ENCODE peak calls at places on chromosomes 2 and 18, in ten cellular contexts. H is CD8-positive, alpha-beta memory T cell; J is DMS153; D is stimulated activated CD8-positive, alpha-beta memory T cell treated with anti-CD3 and anti-CD28 coated beads, Interleukin-7, amount 100 ng/mL, for 1 hour; M is skeletal muscle cell; O is NCI-H187 treated with DMSO at 0.1 percent for 48 hours; B is astrocyte of the cerebellum; N is mucosa of gallbladder; E is activated CD4-positive, alpha-beta T cell treated with anti-CD3 and anti-CD28 coated beads, Interleukin-2, amount 50 U/mL, for 1 hour; U is GM10248. P is an unnamed sample.
A peak's percentile ranks its signal among the peaks of the same experiment; 100 is the strongest.

GRCh38 chr18:34039194-34039593 is 185.5 kb downstream of the NOL4 start:
- DNase-seq in H (no peak), J (no peak), D (no peak), M (no peak), O (no peak), B (peak; percentile 12), N (no peak), E (no peak), U (no peak), P (peak; percentile 21)

GRCh38 chr2:29627366-29627765 is 294.0 kb downstream of the ALK start:
- DNase-seq in H (no peak), J (no peak), D (no peak), M (peak; percentile 78), O (no peak), B (peak; percentile 82), N (no peak), E (no peak), U (no peak), P (no peak)

GRCh38 chr2:170505631-170506270 is 209.4 kb upstream of the SP5 start:
- DNase-seq in H (no peak), J (no peak), D (no peak), M (no peak), O (no peak), B (no peak), N (peak; percentile 48), E (no peak), U (no peak), P (no peak)

GRCh38 chr2:11761259-11761658 is 14.8 kb downstream of the LPIN1 start:
- DNase-seq in H (no peak), J (peak; percentile 14), D (no peak), M (no peak), O (peak; percentile 48), B (no peak), N (no peak), E (no peak), U (no peak), P (no peak)

GRCh38 chr2:225765845-225766244 is 366.3 kb downstream of the NYAP2 start:
- DNase-seq in H (no peak), J (no peak), D (no peak), M (no peak), O (no peak), B (no peak), N (no peak), E (no peak), U (no peak), P (no peak)

GRCh38 chr2:160970052-160970846 is 190.0 kb upstream of the TANK start:
- DNase-seq in H (no peak), J (peak; percentile 33), D (no peak), M (peak; percentile 37), O (no peak), B (peak; percentile 82), N (peak; percentile 38), E (no peak), U (no peak), P (no peak)

GRCh38 chr2:42128731-42129486 is 40.2 kb upstream of the EML4 start:
- DNase-seq in H (no peak), J (peak; percentile 25), D (no peak), M (peak; percentile 90), O (no peak), B (no peak), N (no peak), E (no peak), U (peak; percentile 21), P (no peak)

GRCh38 chr2:217297096-217297495 is 437.2 kb upstream of the TNP1 start:
- DNase-seq in H (no peak), J (no peak), D (no peak), M (no peak), O (no peak), B (no peak), N (no peak), E (no peak), U (no peak), P (no peak)

GRCh38 chr2:105179469-105180372 is 61.8 kb upstream of the GPR45 start:
- DNase-seq in H (no peak), J (peak; percentile 83), D (no peak), M (peak; percentile 24), O (no peak), B (peak; percentile 84), N (peak; percentile 74), E (no peak), U (peak; percentile 41), P (no peak)

GRCh38 chr2:64678771-64679615 is 25.3 kb upstream of the SERTAD2 start:
- DNase-seq in H (no peak), J (no peak), D (no peak), M (no peak), O (no peak), B (no peak), N (no peak), E (no peak), U (no peak), P (no peak)

GRCh38 chr2:222483513-222484039 is 59.2 kb downstream of the SGPP2 start:
- DNase-seq in H (no peak), J (peak; percentile 12), D (no peak), M (no peak), O (no peak), B (no peak), N (no peak), E (no peak), U (no peak), P (no peak)

GRCh38 chr18:24894880-24895279 is 434.4 kb downstream of the HRH4 start:
- DNase-seq in H (no peak), J (no peak), D (no peak), M (no peak), O (no peak), B (no peak), N (no peak), E (no peak), U (no peak), P (no peak)

GRCh38 chr2:16154061-16154460 is 213.7 kb downstream of the MYCN start:
- DNase-seq in H (no peak), J (no peak), D (no peak), M (no peak), O (no peak), B (no peak), N (no peak), E (no peak), U (no peak), P (no peak)

GRCh38 chr2:151302879-151303278 is 13.4 kb upstream of the NMI start:
- DNase-seq in H (no peak), J (no peak), D (no peak), M (peak; percentile 30), O (no peak), B (no peak), N (no peak), E (no peak), U (no peak), P (no peak)

P was measured in GM12878.